ENCODE peak calls at places on chromosomes 6 and 20, in five cellular contexts. Q is GM03348, P is mucosa of gallbladder, K is GM12865, V is AG08396. D is an unnamed sample.

GRCh38 chr6:52537001-52537753 is 39.7 kb downstream of the TRAM2 start:
- DNase-seq in K (peak; percentile 92), P (no peak), Q (no peak), V (no peak), D (peak; percentile 50)

GRCh38 chr20:62751551-62752150 is 43.0 kb downstream of the NTSR1 start:
- DNase-seq in K (no peak), Q (no peak), V (no peak), P (no peak), D (no peak)

GRCh38 chr20:62321521-62321948 is 18.7 kb downstream of the ADRM1 start:
- DNase-seq in K (peak; percentile 75), P (no peak), V (peak; percentile 69), Q (peak; percentile 35), D (peak; percentile 71)

GRCh38 chr6:44041461-44042260 is 85.6 kb downstream of the MRPL14 start:
- DNase-seq in V (peak; percentile 89), K (no peak), P (peak; percentile 59), Q (peak; percentile 92), D (no peak)

GRCh38 chr6:70310063-70310694 is 7.3 kb upstream of the COL9A1 start:
- DNase-seq in Q (peak; percentile 13), P (no peak), K (peak; percentile 52), V (no peak), D (peak; percentile 12)

GRCh38 chr20:50395914-50396488 is 114.2 kb upstream of the PTPN1 start:
- DNase-seq in P (no peak), V (no peak), Q (no peak), K (no peak), D (no peak)

GRCh38 chr6:46095251-46095650 is 34.5 kb upstream of the ENPP4 start:
- DNase-seq in Q (no peak), V (no peak), P (no peak), K (no peak), D (no peak)

GRCh38 chr6:37160922-37161778 is 8.8 kb upstream of the PIM1 start:
- DNase-seq in Q (peak; percentile 59), P (no peak), V (peak; percentile 20), K (peak; percentile 72), D (peak; percentile 65)

GRCh38 chr6:46973029-46973428 is 51.3 kb upstream of the ADGRF5 start:
- DNase-seq in K (no peak), P (no peak), Q (no peak), V (no peak), D (no peak)

GRCh38 chr20:45796336-45797070 is 4.7 kb downstream of the DNTTIP1 start:
- DNase-seq in Q (no peak), K (no peak), P (no peak), V (no peak), D (no peak)

GRCh38 chr20:2163312-2163711 is 61.7 kb downstream of the STK35 start:
- DNase-seq in V (no peak), Q (no peak), K (no peak), P (no peak), D (no peak)

GRCh38 chr20:32271620-32272019 is 5.8 kb upstream of the KIF3B start:
- DNase-seq in V (no peak), P (no peak), Q (no peak), K (no peak), D (no peak)

GRCh38 chr6:85911067-85911466 is 268.4 kb upstream of the SYNCRIP start:
- DNase-seq in Q (no peak), V (no peak), P (no peak), K (no peak), D (no peak)

GRCh38 chr20:49478266-49478665 is 4.2 kb downstream of the KCNB1 start:
- DNase-seq in P (no peak), V (no peak), K (no peak), Q (no peak), D (no peak)

GRCh38 chr6:2029130-2029794 is 216.1 kb downstream of the GMDS start:
- DNase-seq in P (no peak), V (no peak), Q (no peak), K (no peak), D (no peak)

GRCh38 chr6:12605888-12606345 is 110.7 kb upstream of the PHACTR1 start:
- DNase-seq in P (peak; percentile 55), K (peak; percentile 85), Q (peak; percentile 40), V (peak; percentile 31), D (no peak)

GRCh38 chr6:102732908-102733307 is 1339.4 kb downstream of the GRIK2 start:
- DNase-seq in P (no peak), K (no peak), Q (no peak), V (no peak), D (no peak)

GRCh38 chr20:62627901-62628612 is 14.2 kb upstream of the SLCO4A1 start:
- DNase-seq in K (peak; percentile 80), P (no peak), V (no peak), Q (peak; percentile 67), D (peak; percentile 71)

GRCh38 chr6:142845143-142845571 is 99.8 kb downstream of the HIVEP2 start:
- DNase-seq in P (no peak), K (peak; percentile 79), Q (no peak), V (no peak), D (peak; percentile 35)

GRCh38 chr6:128929869-128930268 is 46.9 kb downstream of the LAMA2 start:
- DNase-seq in K (no peak), Q (no peak), P (no peak), V (no peak), D (no peak)

GRCh38 chr20:47201074-47201730 is 155.3 kb downstream of the ZMYND8 start:
- DNase-seq in P (no peak), Q (no peak), V (no peak), K (no peak), D (no peak)

GRCh38 chr20:13147071-13147961 is 73.8 kb upstream of the ISM1 start:
- DNase-seq in Q (no peak), V (no peak), K (no peak), P (no peak), D (no peak)

GRCh38 chr20:33433465-33433864 is 10.1 kb downstream of the SNTA1 start:
- DNase-seq in K (no peak), V (no peak), Q (peak; percentile 49), P (no peak), D (no peak)

GRCh38 chr6:25337004-25337403 is 57.8 kb downstream of the CARMIL1 start:
- DNase-seq in P (no peak), Q (no peak), K (no peak), V (no peak), D (no peak)

GRCh38 chr6:142341855-142342330 is 40.1 kb downstream of the ADGRG6 start:
- DNase-seq in K (no peak), V (no peak), Q (no peak), P (no peak), D (no peak)

GRCh38 chr6:46799657-46800056 is 6.5 kb downstream of the MEP1A start:
- DNase-seq in Q (no peak), V (no peak), P (no peak), K (no peak), D (no peak)

D was measured in GM13976.